ENCODE peak calls at places on chromosomes 13 and 19, in ten cellular contexts. X is progenitor cell of endocrine pancreas, P is endothelial cell, B is GM12865, S is neural progenitor cell, D is neural crest cell, Q is mucosa of descending colon, E is GM06990, L is body of pancreas, W is cardiac fibroblast. G is an unnamed sample.

GRCh38 chr13:58960909-58961308 is 1202.8 kb downstream of the DIAPH3 start:
- DNase-seq in X (no peak), P (no peak), B (peak), S (peak), D (no peak), Q (no peak), E (no peak), L (no peak), W (peak), G (no peak)

GRCh38 chr13:61954092-61954491 is 538.4 kb upstream of the PCDH20 start:
- DNase-seq in X (no peak), P (no peak), B (peak), S (peak), D (no peak), Q (no peak), E (no peak), L (no peak), W (peak), G (no peak)

GRCh38 chr13:74206061-74206561 is 71.9 kb upstream of the KLF12 start:
- DNase-seq in X (no peak), P (no peak), B (no peak), S (peak), D (no peak), Q (no peak), E (no peak), L (no peak), W (peak), G (peak)

GRCh38 chr19:42295831-42296525 is 6.0 kb upstream of the PRR19 start:
- DNase-seq in X (peak), P (peak), B (peak), S (peak), D (peak), Q (peak), E (peak), L (peak), W (peak), G (peak)

GRCh38 chr13:27200413-27201066 is 28.9 kb upstream of the USP12 start:
- DNase-seq in X (no peak), P (no peak), B (no peak), S (no peak), D (no peak), Q (no peak), E (no peak), L (no peak), W (no peak), G (no peak)

GRCh38 chr13:67383358-67383757 is 153.2 kb upstream of the PCDH9 start:
- DNase-seq in X (no peak), P (no peak), B (no peak), S (no peak), D (no peak), Q (no peak), E (no peak), L (no peak), W (peak), G (no peak)

GRCh38 chr13:60572855-60573254 is 175.8 kb downstream of the TDRD3 start:
- DNase-seq in X (no peak), P (no peak), B (no peak), S (peak), D (no peak), Q (no peak), E (no peak), L (no peak), W (no peak), G (no peak)

GRCh38 chr19:53549354-53549753 is 11.4 kb downstream of the ZNF331 start:
- DNase-seq in X (no peak), P (no peak), B (no peak), S (no peak), D (no peak), Q (no peak), E (no peak), L (no peak), W (peak), G (peak)

GRCh38 chr19:48633148-48634035 is 3.8 kb downstream of the DBP start:
- DNase-seq in X (no peak), P (no peak), B (peak), S (no peak), D (no peak), Q (peak), E (no peak), L (no peak), W (no peak), G (no peak)

GRCh38 chr19:50314724-50315700 is 14.2 kb downstream of the KCNC3 start:
- DNase-seq in X (no peak), P (no peak), B (no peak), S (peak), D (no peak), Q (peak), E (no peak), L (no peak), W (no peak), G (no peak)

GRCh38 chr19:17942181-17942580 is 9.4 kb downstream of the CCDC124 start:
- DNase-seq in X (no peak), P (no peak), B (no peak), S (no peak), D (no peak), Q (no peak), E (no peak), L (no peak), W (no peak), G (no peak)

GRCh38 chr19:45913874-45914830 is at the start of gene NANOS2:
- DNase-seq in X (no peak), P (peak), B (peak), S (peak), D (peak), Q (no peak), E (no peak), L (no peak), W (peak), G (no peak)

GRCh38 chr13:40283666-40284065 is 382.8 kb downstream of the FOXO1 start:
- DNase-seq in X (no peak), P (no peak), B (no peak), S (no peak), D (no peak), Q (no peak), E (no peak), L (no peak), W (no peak), G (no peak)

GRCh38 chr19:1441677-1442438 is 3.7 kb downstream of the RPS15 start:
- DNase-seq in X (no peak), P (no peak), B (no peak), S (no peak), D (no peak), Q (peak), E (no peak), L (no peak), W (no peak), G (no peak)

GRCh38 chr13:37313383-37313782 is 207.9 kb upstream of the CSNK1A1L start:
- DNase-seq in X (no peak), P (no peak), B (no peak), S (no peak), D (no peak), Q (no peak), E (no peak), L (no peak), W (peak), G (peak)

GRCh38 chr19:15331419-15332310 is 674 bp downstream of the BRD4 start:
- DNase-seq in X (peak), P (peak), B (peak), S (peak), D (peak), Q (peak), E (peak), L (peak), W (peak), G (peak)

GRCh38 chr19:47122359-47123335 is 8.0 kb upstream of the SAE1 start:
- DNase-seq in X (no peak), P (no peak), B (no peak), S (no peak), D (no peak), Q (no peak), E (no peak), L (no peak), W (peak), G (peak)

GRCh38 chr19:15495151-15495550 is 13.2 kb upstream of the CYP4F22 start:
- DNase-seq in X (no peak), P (no peak), B (no peak), S (no peak), D (no peak), Q (no peak), E (no peak), L (no peak), W (no peak), G (no peak)

GRCh38 chr19:43774103-43774939 is 6.5 kb downstream of the KCNN4 start:
- DNase-seq in X (peak), P (peak), B (no peak), S (peak), D (peak), Q (peak), E (no peak), L (peak), W (peak), G (peak)

GRCh38 chr13:74040200-74040599 is 94.0 kb downstream of the KLF12 start:
- DNase-seq in X (peak), P (peak), B (peak), S (peak), D (peak), Q (no peak), E (no peak), L (peak), W (peak), G (no peak)

GRCh38 chr13:70668293-70668692 is 560.0 kb upstream of the KLHL1 start:
- DNase-seq in X (no peak), P (no peak), B (no peak), S (peak), D (no peak), Q (no peak), E (no peak), L (no peak), W (no peak), G (no peak)

GRCh38 chr19:38989066-38989605 is 13.6 kb upstream of the FBXO17 start:
- DNase-seq in X (no peak), P (peak), B (no peak), S (peak), D (no peak), Q (no peak), E (no peak), L (peak), W (peak), G (peak)

GRCh38 chr13:48873598-48873997 is 102.1 kb upstream of the FNDC3A start:
- DNase-seq in X (no peak), P (no peak), B (no peak), S (peak), D (no peak), Q (no peak), E (no peak), L (no peak), W (peak), G (no peak)

GRCh38 chr13:110798595-110798994 is 85.1 kb downstream of the ING1 start:
- DNase-seq in X (no peak), P (no peak), B (no peak), S (no peak), D (no peak), Q (no peak), E (no peak), L (no peak), W (no peak), G (no peak)

GRCh38 chr13:51772781-51773180 is 31.2 kb downstream of the DHRS12 start:
- DNase-seq in X (no peak), P (no peak), B (no peak), S (no peak), D (no peak), Q (no peak), E (no peak), L (no peak), W (no peak), G (no peak)

GRCh38 chr19:48403606-48404005 is 10.1 kb downstream of the GRIN2D start:
- DNase-seq in X (no peak), P (no peak), B (peak), S (peak), D (no peak), Q (no peak), E (no peak), L (peak), W (peak), G (peak)

GRCh38 chr19:1250374-1251232 is 2.2 kb downstream of the MIDN start:
- DNase-seq in X (peak), P (peak), B (peak), S (peak), D (peak), Q (peak), E (peak), L (peak), W (peak), G (peak)

GRCh38 chr13:34914416-34914815 is 27.7 kb upstream of the NBEA start:
- DNase-seq in X (no peak), P (no peak), B (no peak), S (no peak), D (no peak), Q (no peak), E (no peak), L (no peak), W (no peak), G (no peak)

GRCh38 chr13:28621439-28621838 is 37.5 kb upstream of the POMP start:
- DNase-seq in X (no peak), P (no peak), B (no peak), S (no peak), D (no peak), Q (no peak), E (no peak), L (no peak), W (no peak), G (no peak)

GRCh38 chr13:67229438-67230242 is 496 bp downstream of the PCDH9 start:
- DNase-seq in X (no peak), P (peak), B (no peak), S (peak), D (no peak), Q (no peak), E (no peak), L (no peak), W (no peak), G (no peak)

GRCh38 chr19:3154957-3155736 is 19.3 kb downstream of the GNA15 start:
- DNase-seq in X (no peak), P (peak), B (peak), S (no peak), D (no peak), Q (peak), E (peak), L (peak), W (peak), G (peak)

DNA sequence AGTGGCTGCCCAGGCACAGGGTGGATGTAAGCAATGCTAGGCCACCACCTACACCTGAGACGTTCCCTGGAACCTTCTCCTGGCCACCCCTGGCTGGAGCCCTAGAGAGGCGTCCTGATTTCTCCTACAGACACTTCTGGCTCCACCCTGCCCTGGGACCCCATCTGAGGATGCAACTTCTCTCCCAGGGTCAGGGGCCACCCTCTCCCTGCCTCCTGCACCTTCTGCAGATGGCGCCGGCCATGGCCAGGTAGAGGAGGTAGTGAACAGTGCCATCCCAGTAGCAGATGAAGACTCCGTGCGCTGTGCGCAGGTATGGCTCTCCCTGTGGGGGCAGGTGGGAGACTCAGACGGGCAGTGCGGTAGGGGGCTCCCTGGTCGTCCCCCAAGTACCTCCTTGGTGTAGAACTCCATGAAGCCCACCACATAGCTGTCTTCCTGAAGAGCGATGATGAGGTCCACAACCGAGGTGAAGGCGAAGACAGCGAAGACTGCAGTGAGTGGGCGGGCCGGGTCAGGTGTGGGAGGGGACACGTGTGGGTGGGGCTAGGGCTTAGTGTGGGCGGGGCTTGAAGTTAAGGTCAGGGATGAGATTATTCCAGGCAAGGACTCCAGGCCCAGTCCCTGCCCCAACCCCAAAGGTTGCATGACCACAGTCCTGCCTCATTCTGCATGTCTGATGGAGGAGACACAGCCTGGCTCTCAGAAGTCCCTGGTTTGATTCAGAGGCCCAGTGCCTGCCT is 3.0 kb downstream of the TM6SF2 start:
- DNase-seq in X (no peak), P (peak), B (no peak), S (no peak), D (no peak), Q (no peak), E (no peak), L (no peak), W (no peak), G (no peak)
- TF ChIP-seq CTCF in X (no peak), P (no peak), B (no peak), S (no peak), D (no peak), Q (no peak), E (no peak), L (no peak), W (no peak), G (no peak)

GRCh38 chr13:87677043-87677333 is 5.8 kb downstream of the SLITRK5 start:
- DNase-seq in X (no peak), P (no peak), B (no peak), S (no peak), D (no peak), Q (no peak), E (no peak), L (no peak), W (no peak), G (no peak)

GRCh38 chr13:87676254-87677042 is 5.3 kb downstream of the SLITRK5 start:
- DNase-seq in X (no peak), P (peak), B (no peak), S (peak), D (no peak), Q (peak), E (no peak), L (no peak), W (no peak), G (no peak)

GRCh38 chr13:87677334-87678234 is 6.4 kb downstream of the SLITRK5 start:
- DNase-seq in X (peak), P (peak), B (no peak), S (peak), D (peak), Q (peak), E (no peak), L (peak), W (no peak), G (no peak)

GRCh38 chr13:87678353-87678752 is 7.2 kb downstream of the SLITRK5 start:
- DNase-seq in X (no peak), P (no peak), B (no peak), S (no peak), D (no peak), Q (no peak), E (no peak), L (no peak), W (no peak), G (no peak)

GRCh38 chr13:87680298-87680697 is 9.1 kb downstream of the SLITRK5 start:
- DNase-seq in X (no peak), P (peak), B (no peak), S (no peak), D (no peak), Q (no peak), E (no peak), L (no peak), W (no peak), G (no peak)
- TF ChIP-seq CTCF in X (peak), P (no peak), B (no peak), S (peak), D (peak), Q (no peak), E (no peak), L (no peak), W (no peak), G (no peak)

DNA sequence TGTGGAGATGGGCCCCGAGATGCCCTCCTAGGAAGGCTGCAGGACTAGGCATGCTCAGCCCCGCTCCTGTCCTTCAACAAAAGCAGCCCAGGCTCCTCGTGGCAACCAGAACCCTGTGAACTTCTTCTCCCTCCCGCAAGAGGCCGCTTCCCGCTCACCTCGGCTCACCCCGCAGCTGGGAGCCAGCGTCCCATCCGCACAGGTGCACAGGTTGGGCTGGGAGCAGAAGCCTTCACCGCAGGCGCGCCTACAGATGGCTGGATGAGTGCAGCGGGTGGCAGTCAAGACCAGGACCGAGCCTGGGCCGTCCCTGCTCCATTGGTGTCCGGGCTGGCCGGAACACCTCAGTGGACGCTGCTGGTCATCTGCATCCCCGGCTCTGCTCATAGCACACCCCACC is 3.4 kb downstream of the FBN3 start:
- DNase-seq in X (no peak), P (no peak), B (no peak), S (peak), D (no peak), Q (no peak), E (no peak), L (peak), W (no peak), G (no peak)
- TF ChIP-seq CTCF in X (no peak), P (no peak), B (no peak), S (no peak), D (no peak), Q (no peak), E (no peak), L (peak), W (no peak), G (no peak)

GRCh38 chr13:21670006-21670882 is 629 bp upstream of the FGF9 start:
- DNase-seq in X (peak), P (peak), B (peak), S (peak), D (peak), Q (peak), E (peak), L (peak), W (peak), G (peak)
- TF ChIP-seq CTCF in X (peak), P (no peak), B (peak), S (peak), D (peak), Q (no peak), E (peak), L (no peak), W (peak), G (no peak)

GRCh38 chr19:29873801-29874575 is 62.2 kb downstream of the CCNE1 start:
- DNase-seq in X (no peak), P (no peak), B (no peak), S (no peak), D (no peak), Q (no peak), E (no peak), L (no peak), W (no peak), G (no peak)
- TF ChIP-seq CTCF in X (peak), P (peak), B (no peak), S (peak), D (no peak), Q (no peak), E (no peak), L (no peak), W (no peak), G (no peak)

GRCh38 chr13:41587490-41587889 is 130.1 kb downstream of the RGCC start:
- DNase-seq in X (no peak), P (peak), B (no peak), S (peak), D (no peak), Q (no peak), E (no peak), L (no peak), W (no peak), G (no peak)
- TF ChIP-seq CTCF in X (no peak), P (peak), B (no peak), S (peak), D (peak), Q (no peak), E (peak), L (no peak), W (no peak), G (no peak)

GRCh38 chr19:55704494-55705245 is 29.6 kb downstream of the EPN1 start:
- DNase-seq in X (no peak), P (no peak), B (no peak), S (no peak), D (no peak), Q (no peak), E (no peak), L (peak), W (no peak), G (no peak)
- TF ChIP-seq CTCF in X (no peak), P (no peak), B (peak), S (no peak), D (no peak), Q (no peak), E (no peak), L (peak), W (peak), G (no peak)

DNA sequence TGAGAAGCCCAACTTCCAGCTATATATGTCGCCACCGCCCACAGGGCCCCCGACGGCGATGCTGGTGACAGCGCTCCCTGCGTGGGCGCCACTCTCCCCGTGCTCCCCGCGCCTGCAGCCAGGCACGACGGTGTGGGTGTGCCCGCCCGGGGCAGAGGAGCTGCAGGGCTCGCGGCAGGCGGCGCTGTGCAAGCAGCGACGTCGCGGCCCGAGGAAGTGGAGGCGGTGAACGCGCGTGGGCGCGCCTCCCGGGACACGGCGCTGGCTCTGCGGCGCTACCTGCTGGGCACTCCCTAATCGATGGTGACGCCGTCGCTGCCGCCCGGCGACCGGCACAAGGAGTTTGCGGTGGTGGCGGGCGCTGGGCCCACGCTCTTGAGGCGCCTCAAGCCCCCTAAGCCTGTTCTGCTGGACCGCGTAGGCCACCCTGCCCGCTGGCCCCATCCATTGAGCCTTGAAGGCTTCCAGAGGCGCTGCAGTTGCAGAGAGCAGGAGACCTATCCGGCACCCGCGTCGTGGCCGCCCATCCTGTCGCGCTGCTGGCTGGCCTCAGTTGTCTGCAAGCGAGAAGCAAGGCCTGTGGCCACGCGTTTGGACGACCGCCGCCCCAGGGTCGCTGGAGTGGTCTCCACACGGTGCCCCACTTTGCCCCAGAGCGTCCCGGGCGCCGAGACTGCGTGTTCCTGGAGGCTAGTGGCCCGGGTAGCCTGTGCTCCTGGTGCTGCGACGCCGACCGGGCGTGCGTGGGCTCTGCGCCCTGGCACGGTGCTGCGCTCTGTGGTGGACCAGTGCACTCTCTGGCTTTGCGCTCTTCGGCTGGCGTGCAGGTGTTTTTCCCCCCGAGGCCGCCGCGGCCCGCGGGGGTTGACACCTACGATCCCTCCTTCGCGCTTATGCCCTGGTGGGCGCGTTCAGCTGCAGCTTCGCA is 23.1 kb downstream of the LRFN3 start:
- DNase-seq in X (no peak), P (peak), B (no peak), S (peak), D (no peak), Q (peak), E (peak), L (no peak), W (peak), G (no peak)
- TF ChIP-seq CTCF in X (peak), P (no peak), B (peak), S (peak), D (peak), Q (peak), E (peak), L (peak), W (no peak), G (no peak)